ENCODE peak calls at places on chromosome 22, in seven cellular contexts. One of them, this sample, is unnamed.

GRCh38 chr22:30968015-30968923 is at the start of gene MORC2:
- DNase-seq in H1: no peak
- DNase-seq in neuronal stem cell: peak
- DNase-seq in mesendoderm: peak
- DNase-seq in H9: peak
- DNase-seq in IMR-90: peak
- DNase-seq in trophoblast cell: peak
- DNase-seq in this sample: no peak

GRCh38 chr22:19430890-19431541 is 517 bp downstream of the HIRA start:
- DNase-seq in trophoblast cell: peak
- DNase-seq in H9: peak
- DNase-seq in neuronal stem cell: peak
- DNase-seq in IMR-90: peak
- DNase-seq in mesendoderm: peak
- DNase-seq in H1: no peak
- DNase-seq in this sample: peak

GRCh38 chr22:21791635-21792625 is 56.3 kb upstream of the YPEL1 start:
- DNase-seq in IMR-90: peak
- DNase-seq in H9: no peak
- DNase-seq in mesendoderm: no peak
- DNase-seq in H1: no peak
- DNase-seq in trophoblast cell: no peak
- DNase-seq in neuronal stem cell: no peak
- DNase-seq in this sample: no peak

GRCh38 chr22:30643055-30643875 is 7.7 kb downstream of the SLC35E4 start:
- DNase-seq in mesendoderm: no peak
- DNase-seq in H9: no peak
- DNase-seq in trophoblast cell: no peak
- DNase-seq in IMR-90: no peak
- DNase-seq in H1: no peak
- DNase-seq in neuronal stem cell: no peak
- DNase-seq in this sample: no peak

GRCh38 chr22:38572065-38572464 is 2.1 kb upstream of the DMC1 start:
- DNase-seq in mesendoderm: peak
- DNase-seq in neuronal stem cell: peak
- DNase-seq in IMR-90: peak
- DNase-seq in H9: no peak
- DNase-seq in H1: no peak
- DNase-seq in trophoblast cell: peak
- DNase-seq in this sample: peak

GRCh38 chr22:18970180-18970947 is 34.3 kb upstream of the PRODH start:
- DNase-seq in neuronal stem cell: peak
- DNase-seq in IMR-90: no peak
- DNase-seq in mesendoderm: peak
- DNase-seq in H1: no peak
- DNase-seq in H9: peak
- DNase-seq in trophoblast cell: peak
- DNase-seq in this sample: peak

GRCh38 chr22:36028646-36029405 is at the start of gene RBFOX2:
- DNase-seq in trophoblast cell: peak
- DNase-seq in H9: peak
- DNase-seq in neuronal stem cell: peak
- DNase-seq in H1: peak
- DNase-seq in mesendoderm: peak
- DNase-seq in IMR-90: peak
- DNase-seq in this sample: peak

GRCh38 chr22:27853404-27853803 is 51.8 kb upstream of the MN1 start:
- DNase-seq in H1: no peak
- DNase-seq in IMR-90: peak
- DNase-seq in trophoblast cell: no peak
- DNase-seq in H9: no peak
- DNase-seq in mesendoderm: no peak
- DNase-seq in neuronal stem cell: no peak
- DNase-seq in this sample: peak

GRCh38 chr22:33932997-33933396 is 12.7 kb upstream of the LARGE1 start:
- DNase-seq in H9: no peak
- DNase-seq in IMR-90: no peak
- DNase-seq in neuronal stem cell: no peak
- DNase-seq in trophoblast cell: no peak
- DNase-seq in mesendoderm: no peak
- DNase-seq in H1: no peak
- DNase-seq in this sample: no peak

GRCh38 chr22:29098296-29098695 is 25.5 kb downstream of the KREMEN1 start:
- DNase-seq in neuronal stem cell: no peak
- DNase-seq in IMR-90: no peak
- DNase-seq in trophoblast cell: no peak
- DNase-seq in H1: no peak
- DNase-seq in H9: no peak
- DNase-seq in mesendoderm: no peak
- DNase-seq in this sample: no peak

GRCh38 chr22:43060213-43060612 is 29.0 kb downstream of the TTLL1 start:
- DNase-seq in H1: peak
- DNase-seq in neuronal stem cell: peak
- DNase-seq in H9: peak
- DNase-seq in trophoblast cell: peak
- DNase-seq in mesendoderm: peak
- DNase-seq in IMR-90: no peak
- DNase-seq in this sample: peak

GRCh38 chr22:39661842-39662676 is 91.5 kb downstream of the CACNA1I start:
- DNase-seq in trophoblast cell: no peak
- DNase-seq in H9: peak
- DNase-seq in mesendoderm: peak
- DNase-seq in neuronal stem cell: no peak
- DNase-seq in H1: peak
- DNase-seq in IMR-90: no peak
- DNase-seq in this sample: no peak

GRCh38 chr22:49142281-49142680 is 685.4 kb downstream of the BRD1 start:
- DNase-seq in trophoblast cell: no peak
- DNase-seq in H9: no peak
- DNase-seq in neuronal stem cell: no peak
- DNase-seq in H1: no peak
- DNase-seq in IMR-90: no peak
- DNase-seq in mesendoderm: no peak
- DNase-seq in this sample: no peak

GRCh38 chr22:29661355-29661754 is 57.9 kb downstream of the NF2 start:
- DNase-seq in H9: no peak
- DNase-seq in neuronal stem cell: no peak
- DNase-seq in H1: no peak
- DNase-seq in IMR-90: peak
- DNase-seq in trophoblast cell: no peak
- DNase-seq in mesendoderm: no peak
- DNase-seq in this sample: no peak

GRCh38 chr22:35409783-35410662 is 10.1 kb downstream of the MCM5 start:
- DNase-seq in H9: no peak
- DNase-seq in trophoblast cell: peak
- DNase-seq in IMR-90: no peak
- DNase-seq in H1: no peak
- DNase-seq in mesendoderm: no peak
- DNase-seq in neuronal stem cell: no peak
- DNase-seq in this sample: no peak

GRCh38 chr22:32542332-32543019 is 67.9 kb downstream of the FBXO7 start:
- DNase-seq in IMR-90: no peak
- DNase-seq in mesendoderm: no peak
- DNase-seq in H1: no peak
- DNase-seq in trophoblast cell: no peak
- DNase-seq in neuronal stem cell: no peak
- DNase-seq in H9: no peak
- DNase-seq in this sample: no peak

GRCh38 chr22:17781319-17782031 is 7.2 kb upstream of the BID start:
- DNase-seq in H1: no peak
- DNase-seq in IMR-90: peak
- DNase-seq in H9: no peak
- DNase-seq in neuronal stem cell: no peak
- DNase-seq in mesendoderm: no peak
- DNase-seq in trophoblast cell: peak
- DNase-seq in this sample: peak

GRCh38 chr22:24400726-24401596 is 26.4 kb upstream of the ADORA2A start:
- DNase-seq in H1: no peak
- DNase-seq in IMR-90: peak
- DNase-seq in H9: no peak
- DNase-seq in trophoblast cell: peak
- DNase-seq in mesendoderm: no peak
- DNase-seq in neuronal stem cell: no peak
- DNase-seq in this sample: peak

GRCh38 chr22:49370841-49371301 is 456.8 kb downstream of the BRD1 start:
- DNase-seq in trophoblast cell: no peak
- DNase-seq in H9: peak
- DNase-seq in mesendoderm: no peak
- DNase-seq in neuronal stem cell: no peak
- DNase-seq in IMR-90: no peak
- DNase-seq in H1: no peak
- DNase-seq in this sample: no peak

GRCh38 chr22:45504703-45505341 is 2.1 kb downstream of the FBLN1 start:
- DNase-seq in trophoblast cell: no peak
- DNase-seq in mesendoderm: peak
- DNase-seq in H1: no peak
- DNase-seq in H9: no peak
- DNase-seq in IMR-90: peak
- DNase-seq in neuronal stem cell: peak
- DNase-seq in this sample: peak

GRCh38 chr22:23767673-23768548 is at the start of gene CHCHD10:
- DNase-seq in trophoblast cell: peak
- DNase-seq in H9: peak
- DNase-seq in H1: no peak
- DNase-seq in mesendoderm: peak
- DNase-seq in IMR-90: peak
- DNase-seq in neuronal stem cell: peak
- DNase-seq in this sample: peak

GRCh38 chr22:33274941-33275443 is 216.8 kb upstream of the SYN3 start:
- DNase-seq in IMR-90: no peak
- DNase-seq in H9: no peak
- DNase-seq in neuronal stem cell: no peak
- DNase-seq in trophoblast cell: no peak
- DNase-seq in H1: no peak
- DNase-seq in mesendoderm: no peak
- DNase-seq in this sample: no peak

GRCh38 chr22:46553189-46553588 is 15.8 kb upstream of the CELSR1 start:
- DNase-seq in neuronal stem cell: no peak
- DNase-seq in H1: no peak
- DNase-seq in trophoblast cell: no peak
- DNase-seq in IMR-90: no peak
- DNase-seq in mesendoderm: no peak
- DNase-seq in H9: no peak
- DNase-seq in this sample: no peak
- H2BK120ac ChIP-seq in neuronal stem cell: no peak
- H2BK120ac ChIP-seq in H1: no peak
- H2BK120ac ChIP-seq in trophoblast cell: no peak
- H2BK120ac ChIP-seq in IMR-90: no peak
- H2BK120ac ChIP-seq in mesendoderm: no peak
- H2BK120ac ChIP-seq in H9: no peak
- H2BK120ac ChIP-seq in this sample: no peak

DNA sequence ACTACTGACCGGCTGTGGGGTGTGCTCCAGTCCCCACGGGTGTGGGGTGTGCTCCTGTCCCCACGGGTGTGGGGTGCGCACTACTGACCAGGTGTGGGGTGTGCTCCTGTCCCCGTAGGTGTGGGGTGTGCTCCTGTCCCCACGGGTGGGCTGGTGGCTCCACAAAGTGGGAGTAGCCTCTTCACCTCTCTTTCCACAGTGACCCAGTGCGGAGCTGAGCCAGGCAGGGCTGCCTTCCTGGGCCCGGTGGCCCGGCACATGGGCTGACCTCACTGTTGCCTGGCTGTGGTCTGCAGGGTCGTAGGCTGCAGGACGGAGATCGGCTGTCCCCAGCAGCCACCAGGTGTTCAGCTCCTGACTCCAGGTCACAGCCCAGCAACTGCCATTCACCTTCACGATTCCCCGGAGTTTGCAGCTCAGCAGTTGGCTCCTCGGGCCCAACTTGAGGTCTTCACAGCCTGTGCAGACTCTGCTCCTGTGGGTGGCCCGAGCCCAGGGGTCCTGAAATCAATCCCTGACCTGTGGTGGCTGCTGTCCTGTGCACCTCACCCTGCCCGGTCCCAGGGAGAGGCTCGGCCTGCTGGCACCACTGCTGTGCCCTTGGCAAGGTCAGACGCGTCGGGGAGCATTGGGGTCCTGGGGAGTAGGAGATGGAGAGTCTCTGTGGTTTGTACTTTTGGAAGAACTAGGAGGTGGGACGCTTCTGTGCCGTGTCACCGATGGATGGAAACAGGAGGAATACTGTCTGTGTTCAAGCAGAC is 414.3 kb downstream of the TBC1D22A start:
- DNase-seq in H1: no peak
- DNase-seq in H9: peak
- DNase-seq in neuronal stem cell: no peak
- DNase-seq in mesendoderm: no peak
- DNase-seq in trophoblast cell: no peak
- DNase-seq in IMR-90: no peak
- DNase-seq in this sample: no peak
- H2AK5ac ChIP-seq in H1: no peak
- H2AK5ac ChIP-seq in H9: no peak
- H2AK5ac ChIP-seq in neuronal stem cell: no peak
- H2AK5ac ChIP-seq in mesendoderm: no peak
- H2AK5ac ChIP-seq in trophoblast cell: no peak
- H2AK5ac ChIP-seq in IMR-90: no peak
- H2AK5ac ChIP-seq in this sample: no peak

DNA sequence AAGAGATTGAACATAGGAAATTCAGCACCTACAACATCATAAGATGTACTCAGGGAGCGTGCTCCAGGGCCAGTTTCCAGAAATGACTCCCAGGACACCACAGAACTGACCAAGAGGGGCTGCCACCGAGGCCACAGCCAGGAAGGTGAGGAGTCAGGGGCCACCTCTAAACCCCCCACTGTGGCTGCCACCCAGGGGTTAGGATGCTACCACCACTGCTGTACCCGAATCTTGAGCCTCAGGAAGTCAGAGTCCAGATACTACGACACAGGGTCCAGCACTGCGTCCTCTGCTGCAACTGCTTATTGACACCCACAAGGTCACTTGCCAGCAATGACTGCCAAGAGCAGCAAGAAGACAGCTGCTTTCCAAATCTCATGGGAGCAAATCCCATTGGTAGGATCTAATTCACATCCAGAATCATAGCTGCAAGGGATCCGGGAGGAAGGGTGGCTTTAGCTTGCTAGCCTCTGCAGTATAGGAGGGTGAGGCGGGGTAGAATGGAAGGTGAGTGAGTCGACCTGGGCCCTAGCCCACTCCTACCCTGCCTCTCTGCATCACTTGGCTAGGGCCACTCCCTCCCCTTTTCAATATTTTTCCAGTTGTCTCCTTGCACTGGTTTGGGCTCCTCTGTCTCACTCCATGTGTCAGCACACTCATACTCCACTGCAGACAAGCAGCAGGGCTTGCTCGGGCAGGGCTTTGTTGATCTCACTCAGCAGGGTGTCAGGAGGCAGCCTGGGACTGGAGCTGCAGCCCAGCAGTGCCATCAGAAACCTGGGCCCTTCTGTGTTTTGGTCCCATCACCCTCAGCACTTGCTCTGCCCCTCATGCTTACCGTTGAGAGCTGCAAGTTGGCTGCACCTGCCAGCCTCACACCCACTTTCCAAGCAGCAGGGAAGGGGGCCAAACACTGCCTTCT is 18.1 kb upstream of the CYTH4 start:
- DNase-seq in neuronal stem cell: no peak
- DNase-seq in H1: no peak
- DNase-seq in trophoblast cell: no peak
- DNase-seq in H9: peak
- DNase-seq in mesendoderm: no peak
- DNase-seq in IMR-90: no peak
- DNase-seq in this sample: no peak
- H2BK120ac ChIP-seq in neuronal stem cell: no peak
- H2BK120ac ChIP-seq in H1: no peak
- H2BK120ac ChIP-seq in trophoblast cell: no peak
- H2BK120ac ChIP-seq in H9: no peak
- H2BK120ac ChIP-seq in mesendoderm: no peak
- H2BK120ac ChIP-seq in IMR-90: no peak
- H2BK120ac ChIP-seq in this sample: no peak

GRCh38 chr22:50571264-50572175 is 6.7 kb downstream of the CPT1B start:
- DNase-seq in mesendoderm: no peak
- DNase-seq in H9: no peak
- DNase-seq in neuronal stem cell: no peak
- DNase-seq in H1: no peak
- DNase-seq in trophoblast cell: no peak
- DNase-seq in IMR-90: no peak
- DNase-seq in this sample: no peak
- H2AK5ac ChIP-seq in mesendoderm: no peak
- H2AK5ac ChIP-seq in H9: no peak
- H2AK5ac ChIP-seq in neuronal stem cell: no peak
- H2AK5ac ChIP-seq in H1: no peak
- H2AK5ac ChIP-seq in trophoblast cell: no peak
- H2AK5ac ChIP-seq in IMR-90: no peak
- H2AK5ac ChIP-seq in this sample: no peak